ENCODE peak calls at places on chromosomes 11 and 22, in six cellular contexts. K, S, M, E, B and Q are unnamed samples. For H3K4me1, the result is how much of the 10 kb centered on the place peaks cover.

GRCh38 chr11:23138761-23139160 is 278.5 kb upstream of the CCDC179 start:
- DNase-seq in S (no peak), K (no peak), M (no peak), E (no peak), B (no peak), Q (no peak)

GRCh38 chr11:31655483-31655882 is 145.9 kb downstream of the ELP4 start:
- DNase-seq in E (peak), B (no peak), S (no peak), M (no peak), K (no peak), Q (no peak)

GRCh38 chr11:7498193-7498592 is 12.9 kb downstream of the OLFML1 start:
- DNase-seq in K (no peak), E (no peak), M (no peak), B (no peak), S (no peak), Q (no peak)

GRCh38 chr11:59144096-59144495 is 1.4 kb downstream of the FAM111A start:
- DNase-seq in S (no peak), K (no peak), B (no peak), E (no peak), M (no peak), Q (no peak)

GRCh38 chr11:100719809-100720221 is 32.7 kb downstream of the ARHGAP42 start:
- DNase-seq in B (peak), K (peak), M (peak), E (peak), S (peak), Q (no peak)

GRCh38 chr11:46674463-46675287 is 25.7 kb downstream of the ARHGAP1 start:
- DNase-seq in M (peak), B (peak), S (peak), E (no peak), K (no peak), Q (peak)

GRCh38 chr22:23243006-23243573 is 62.8 kb downstream of the BCR start:
- DNase-seq in B (no peak), M (no peak), K (no peak), E (peak), S (peak), Q (peak)

GRCh38 chr11:18704698-18705097 is 6.1 kb downstream of the TMEM86A start:
- DNase-seq in B (no peak), S (no peak), E (no peak), K (no peak), M (no peak), Q (no peak)

GRCh38 chr22:46028069-46028991 is 51.4 kb upstream of the WNT7B start:
- DNase-seq in M (peak), B (no peak), K (peak), S (no peak), E (no peak), Q (peak)

GRCh38 chr11:75706260-75706729 is 11.3 kb upstream of the MOGAT2 start:
- DNase-seq in E (peak), S (peak), B (peak), K (peak), M (peak), Q (peak)

GRCh38 chr22:47929073-47929472 is 1166.6 kb downstream of the TBC1D22A start:
- DNase-seq in M (no peak), S (no peak), K (no peak), E (no peak), B (no peak), Q (no peak)

GRCh38 chr11:125451400-125452124 is 44.5 kb downstream of the FEZ1 start:
- DNase-seq in B (peak), M (peak), K (peak), E (peak), S (peak), Q (no peak)

GRCh38 chr11:886568-886967 is 24.0 kb downstream of the CHID1 start:
- DNase-seq in E (no peak), B (no peak), K (no peak), S (no peak), M (no peak), Q (no peak)

GRCh38 chr11:130761560-130762220 is 154.6 kb downstream of the SNX19 start:
- DNase-seq in K (no peak), M (no peak), E (no peak), S (no peak), B (no peak), Q (no peak)

GRCh38 chr11:46389450-46390330 is 1.9 kb downstream of the CHRM4 start:
- DNase-seq in B (peak), K (peak), S (peak), M (no peak), E (peak), Q (peak)

GRCh38 chr11:75714211-75714610 is 3.4 kb upstream of the MOGAT2 start:
- DNase-seq in S (no peak), E (no peak), K (no peak), B (no peak), M (no peak), Q (no peak)

GRCh38 chr11:133509924-133510697 is 22.2 kb downstream of the OPCML start:
- DNase-seq in K (no peak), S (no peak), M (no peak), E (no peak), B (no peak), Q (no peak)

GRCh38 chr11:14374922-14375630 is 16.1 kb upstream of the RRAS2 start:
- DNase-seq in E (no peak), B (no peak), M (no peak), S (no peak), K (no peak), Q (no peak)

GRCh38 chr11:1827095-1827797 is 7.5 kb upstream of the SYT8 start:
- DNase-seq in K (no peak), B (no peak), E (peak), S (peak), M (peak), Q (peak)

GRCh38 chr11:16111690-16112089 is 244.7 kb downstream of the SOX6 start:
- DNase-seq in E (no peak), S (no peak), K (no peak), M (no peak), B (no peak), Q (no peak)

GRCh38 chr11:79374707-79375106 is 66.1 kb downstream of the TENM4 start:
- DNase-seq in S (no peak), K (no peak), M (no peak), B (no peak), E (no peak), Q (no peak)

GRCh38 chr11:78995166-78995565 is 420.5 kb upstream of the NARS2 start:
- DNase-seq in K (no peak), B (no peak), M (no peak), E (no peak), S (no peak), Q (no peak)

GRCh38 chr22:29716814-29717213 is 3.0 kb upstream of the CABP7 start:
- DNase-seq in K (peak), M (no peak), E (peak), B (peak), S (peak), Q (peak)

GRCh38 chr22:39246217-39246616 is 1.4 kb upstream of the PDGFB start:
- DNase-seq in M (no peak), K (no peak), S (no peak), E (no peak), B (no peak), Q (no peak)

GRCh38 chr11:109704432-109704831 is 282.4 kb downstream of the C11orf87 start:
- DNase-seq in E (no peak), M (no peak), K (no peak), S (no peak), B (no peak), Q (no peak)

GRCh38 chr11:10298342-10298741 is 4.3 kb upstream of the SBF2 start:
- DNase-seq in E (peak), M (no peak), B (no peak), S (no peak), K (no peak), Q (no peak)

GRCh38 chr11:120068114-120068573 is 69.8 kb downstream of the TRIM29 start:
- DNase-seq in M (no peak), S (peak), K (no peak), E (peak), B (no peak), Q (no peak)

GRCh38 chr11:35815556-35816315 is 128.1 kb upstream of the LDLRAD3 start:
- DNase-seq in S (peak), B (peak), M (no peak), K (no peak), E (peak), Q (no peak)

GRCh38 chr22:42310301-42310981 is 40.0 kb upstream of the TCF20 start:
- DNase-seq in E (no peak), S (no peak), K (no peak), B (no peak), M (no peak), Q (no peak)

GRCh38 chr11:80727315-80727714 is 1286.5 kb upstream of the TENM4 start:
- DNase-seq in M (no peak), K (no peak), S (peak), E (peak), B (no peak), Q (peak)
- TF ChIP-seq CTCF in M (no peak), K (peak), S (peak), E (peak), B (no peak), Q (peak)

DNA sequence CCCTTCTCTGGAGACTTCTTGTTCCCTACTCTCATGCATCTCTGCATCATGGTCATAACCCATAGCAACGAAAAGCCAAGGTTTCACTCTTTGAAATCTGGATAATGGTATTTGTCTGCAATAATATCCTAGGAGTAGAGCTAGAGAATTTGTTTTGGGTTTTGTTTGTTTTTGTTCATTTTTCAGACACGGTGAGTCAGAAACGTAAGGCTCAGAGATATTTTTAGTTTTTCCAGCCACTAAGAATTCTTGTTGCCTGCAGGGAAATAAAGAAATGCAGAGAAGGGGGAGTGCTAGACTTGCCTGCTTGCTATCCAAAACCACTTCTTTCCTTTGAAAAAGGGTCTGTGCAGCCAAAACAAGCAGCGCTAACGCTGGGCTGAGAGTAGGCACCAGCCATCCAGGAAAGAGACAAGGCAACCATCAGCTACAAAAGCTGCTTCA is 26.0 kb downstream of the POU2AF3 start:
- DNase-seq in K (no peak), E (peak), S (no peak), B (no peak), M (peak), Q (no peak)
- H3K4me1 ChIP-seq in K (under half), E (under half), S (under half), B (under half), M (under half), Q (under half)

DNA sequence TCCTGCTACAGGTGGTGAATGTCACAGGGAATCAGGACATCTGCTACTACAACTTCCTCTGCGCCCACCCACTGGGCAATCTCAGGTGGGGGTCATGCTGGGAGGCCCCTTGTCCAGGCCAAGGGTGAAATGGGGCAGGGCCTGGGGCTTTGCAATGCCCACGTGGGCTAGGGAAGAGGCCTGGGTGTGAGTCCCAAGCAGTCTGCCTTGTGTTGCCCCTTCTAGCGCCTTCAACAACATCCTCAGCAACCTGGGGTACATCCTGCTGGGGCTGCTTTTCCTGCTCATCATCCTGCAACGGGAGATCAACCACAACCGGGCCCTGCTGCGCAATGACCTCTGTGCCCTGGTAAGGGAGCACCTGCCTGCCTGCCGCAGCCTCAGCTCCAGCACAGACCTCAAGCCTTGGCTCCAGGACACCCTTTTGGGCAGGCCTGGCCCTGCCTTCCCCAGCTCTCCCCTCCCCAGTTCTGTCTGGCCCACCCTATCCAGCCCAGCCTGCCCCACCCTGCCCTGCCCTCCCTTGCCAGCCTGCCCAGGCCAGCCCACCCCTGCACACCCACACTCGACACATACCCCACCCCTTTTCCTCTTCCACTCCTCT is 9.1 kb upstream of the TAGLN start:
- DNase-seq in B (no peak), S (no peak), K (no peak), E (no peak), M (peak), Q (peak)
- H3K4me3 ChIP-seq in B (no peak), S (no peak), K (no peak), E (no peak), M (no peak), Q (no peak)

GRCh38 chr11:72293391-72293790 is 49.4 kb upstream of the PHOX2A start:
- DNase-seq in B (no peak), K (no peak), M (no peak), S (no peak), E (no peak), Q (peak)

GRCh38 chr11:72295471-72295870 is 51.5 kb upstream of the PHOX2A start:
- DNase-seq in M (no peak), S (no peak), E (no peak), B (no peak), K (peak), Q (peak)

GRCh38 chr11:72294566-72295395 is 50.8 kb upstream of the PHOX2A start:
- DNase-seq in B (no peak), E (no peak), M (no peak), S (no peak), K (peak), Q (peak)

GRCh38 chr11:72293910-72294533 is 50.0 kb upstream of the PHOX2A start:
- DNase-seq in E (no peak), K (no peak), B (no peak), S (no peak), M (no peak), Q (no peak)

GRCh38 chr11:72292106-72292790 is 48.3 kb upstream of the PHOX2A start:
- DNase-seq in B (no peak), M (no peak), K (no peak), S (no peak), E (no peak), Q (peak)
- TF ChIP-seq CTCF in B (no peak), M (no peak), K (no peak), S (no peak), E (no peak), Q (no peak)

GRCh38 chr11:65591939-65592814 is 3.4 kb downstream of the KCNK7 start:
- DNase-seq in M (peak), B (no peak), K (no peak), S (peak), E (peak), Q (no peak)
- H3K4me1 ChIP-seq in M (under half), B (under half), K (under half), S (under half), E (under half), Q (under half)

DNA sequence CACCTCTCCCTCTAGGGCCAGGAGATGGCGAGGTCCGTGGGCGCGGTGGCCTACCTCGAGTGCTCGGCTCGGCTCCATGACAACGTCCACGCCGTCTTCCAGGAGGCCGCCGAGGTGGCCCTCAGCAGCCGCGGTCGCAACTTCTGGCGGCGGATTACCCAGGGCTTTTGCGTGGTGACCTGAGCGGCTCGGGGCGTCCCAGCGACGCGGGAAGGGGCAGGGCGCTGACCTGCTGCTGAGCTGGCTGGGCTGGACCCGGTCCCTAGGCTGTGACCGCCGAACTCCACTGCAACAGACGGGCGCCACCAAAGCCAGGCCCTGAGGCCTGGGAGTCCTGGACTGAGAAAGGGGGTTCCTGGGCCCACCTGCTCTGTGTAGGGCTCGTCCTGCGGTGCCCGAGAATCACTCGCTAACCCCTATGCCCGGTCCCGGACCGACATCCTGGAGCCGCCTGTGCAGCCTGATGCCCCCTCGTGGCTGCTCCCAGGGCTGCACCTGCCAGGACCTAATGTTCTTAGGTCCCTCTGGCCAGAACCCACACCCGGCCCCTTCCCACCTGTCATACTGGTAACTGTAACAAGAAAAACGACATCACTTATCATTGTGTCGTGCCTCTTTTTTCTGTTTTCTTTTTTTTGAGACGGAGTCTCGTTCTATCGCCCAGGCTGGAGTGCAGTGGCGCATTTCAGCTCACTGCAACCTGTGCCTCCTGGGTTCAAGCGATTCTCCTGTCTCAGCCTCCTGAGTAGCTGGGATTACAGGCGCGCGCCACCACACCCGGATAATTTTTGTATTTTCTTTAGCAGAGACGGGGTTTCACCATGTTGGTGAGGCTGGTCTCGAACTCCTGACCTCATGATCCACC is 15.0 kb downstream of the RHOD start:
- DNase-seq in S (peak), B (no peak), K (peak), M (peak), E (peak), Q (no peak)
- H3K4me3 ChIP-seq in S (no peak), B (no peak), K (peak), M (no peak), E (no peak), Q (no peak)

GRCh38 chr11:65266210-65266609 is 4.4 kb downstream of the POLA2 start:
- DNase-seq in B (no peak), E (no peak), S (no peak), K (no peak), M (no peak), Q (peak)
- TF ChIP-seq CTCF in B (no peak), E (peak), S (no peak), K (peak), M (no peak), Q (peak)

GRCh38 chr22:33542722-33543121 is 377.6 kb downstream of the LARGE1 start:
- DNase-seq in E (no peak), S (no peak), B (no peak), K (no peak), M (no peak), Q (no peak)

GRCh38 chr22:33544707-33545106 is 375.6 kb downstream of the LARGE1 start:
- DNase-seq in M (no peak), E (peak), S (no peak), K (no peak), B (no peak), Q (no peak)

GRCh38 chr22:33539202-33539901 is 380.9 kb downstream of the LARGE1 start:
- DNase-seq in B (no peak), K (no peak), S (no peak), E (no peak), M (no peak), Q (no peak)

GRCh38 chr22:33539902-33540751 is 380.1 kb downstream of the LARGE1 start:
- DNase-seq in B (peak), S (peak), M (peak), K (peak), E (peak), Q (peak)

DNA sequence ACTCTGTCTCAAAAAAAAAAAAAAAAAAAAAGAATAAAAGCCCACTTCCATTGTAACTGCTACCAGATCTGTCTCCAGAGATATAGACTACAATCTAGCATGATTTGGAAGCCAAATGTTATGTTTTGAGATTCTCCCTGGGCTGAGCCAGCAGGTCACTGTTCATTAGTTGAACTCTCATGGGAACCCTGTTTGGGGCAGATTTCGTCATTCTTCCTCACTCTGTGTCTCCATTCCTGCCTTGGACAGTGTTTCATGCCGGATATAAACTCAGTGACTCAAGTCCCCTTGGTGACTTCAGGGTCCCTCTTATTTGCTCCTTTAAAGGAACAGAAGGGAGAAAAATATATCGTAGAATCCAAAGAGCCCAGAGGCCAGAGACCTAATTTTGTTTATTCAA is 378.1 kb downstream of the LARGE1 start:
- DNase-seq in K (no peak), B (no peak), M (no peak), S (no peak), E (no peak), Q (no peak)
- H3K4me1 ChIP-seq in K (under half), B (under half), M (under half), S (under half), E (under half), Q (half or more)